ENCODE peak calls at places on chromosomes 3 and 15, in seven cellular contexts. One of them, this sample, is unnamed.

GRCh38 chr3:183188895-183189462 is 26.4 kb upstream of the LAMP3 start:
- DNase-seq in upper lobe of right lung: no peak
- DNase-seq in RWPE1: no peak
- DNase-seq in neural progenitor cell: peak
- DNase-seq in AG09309: no peak
- DNase-seq in GM13976: peak
- DNase-seq in kidney epithelial cell: no peak
- DNase-seq in this sample: peak

GRCh38 chr3:157618075-157618760 is 115.0 kb upstream of the VEPH1 start:
- DNase-seq in upper lobe of right lung: no peak
- DNase-seq in RWPE1: peak
- DNase-seq in GM13976: peak
- DNase-seq in AG09309: peak
- DNase-seq in neural progenitor cell: peak
- DNase-seq in kidney epithelial cell: peak
- DNase-seq in this sample: peak

GRCh38 chr3:175805825-175806224 is 946.7 kb downstream of the NAALADL2 start:
- DNase-seq in neural progenitor cell: no peak
- DNase-seq in GM13976: no peak
- DNase-seq in kidney epithelial cell: no peak
- DNase-seq in RWPE1: no peak
- DNase-seq in upper lobe of right lung: no peak
- DNase-seq in AG09309: no peak
- DNase-seq in this sample: no peak

GRCh38 chr15:50425219-50425618 is 1.0 kb downstream of the USP8 start:
- DNase-seq in neural progenitor cell: peak
- DNase-seq in RWPE1: no peak
- DNase-seq in AG09309: no peak
- DNase-seq in upper lobe of right lung: no peak
- DNase-seq in kidney epithelial cell: no peak
- DNase-seq in GM13976: no peak
- DNase-seq in this sample: no peak

GRCh38 chr15:68672781-68673205 is 94.0 kb downstream of the CORO2B start:
- DNase-seq in kidney epithelial cell: no peak
- DNase-seq in neural progenitor cell: peak
- DNase-seq in upper lobe of right lung: peak
- DNase-seq in GM13976: no peak
- DNase-seq in AG09309: no peak
- DNase-seq in RWPE1: no peak
- DNase-seq in this sample: no peak

GRCh38 chr3:149527531-149528343 is 53.2 kb downstream of the TM4SF4 start:
- DNase-seq in GM13976: no peak
- DNase-seq in RWPE1: no peak
- DNase-seq in upper lobe of right lung: no peak
- DNase-seq in AG09309: no peak
- DNase-seq in neural progenitor cell: peak
- DNase-seq in kidney epithelial cell: no peak
- DNase-seq in this sample: no peak

GRCh38 chr15:100759116-100759515 is 120.5 kb upstream of the ALDH1A3 start:
- DNase-seq in GM13976: no peak
- DNase-seq in upper lobe of right lung: no peak
- DNase-seq in neural progenitor cell: no peak
- DNase-seq in RWPE1: no peak
- DNase-seq in AG09309: peak
- DNase-seq in kidney epithelial cell: no peak
- DNase-seq in this sample: no peak

GRCh38 chr15:64528871-64529270 is 68.5 kb downstream of the ZNF609 start:
- DNase-seq in AG09309: no peak
- DNase-seq in GM13976: no peak
- DNase-seq in upper lobe of right lung: no peak
- DNase-seq in kidney epithelial cell: no peak
- DNase-seq in neural progenitor cell: no peak
- DNase-seq in RWPE1: no peak
- DNase-seq in this sample: no peak

GRCh38 chr3:158717576-158717975 is 14.7 kb downstream of the RARRES1 start:
- DNase-seq in RWPE1: no peak
- DNase-seq in AG09309: no peak
- DNase-seq in neural progenitor cell: no peak
- DNase-seq in kidney epithelial cell: no peak
- DNase-seq in GM13976: no peak
- DNase-seq in upper lobe of right lung: no peak
- DNase-seq in this sample: no peak

GRCh38 chr3:35393916-35394315 is 245.4 kb upstream of the ARPP21 start:
- DNase-seq in neural progenitor cell: no peak
- DNase-seq in upper lobe of right lung: no peak
- DNase-seq in kidney epithelial cell: peak
- DNase-seq in RWPE1: no peak
- DNase-seq in AG09309: no peak
- DNase-seq in GM13976: no peak
- DNase-seq in this sample: no peak

GRCh38 chr15:67943961-67944674 is 104.3 kb upstream of the RNU6-1 start:
- DNase-seq in neural progenitor cell: no peak
- DNase-seq in RWPE1: no peak
- DNase-seq in kidney epithelial cell: no peak
- DNase-seq in GM13976: no peak
- DNase-seq in upper lobe of right lung: no peak
- DNase-seq in AG09309: no peak
- DNase-seq in this sample: no peak

GRCh38 chr3:105997800-105998526 is 129.2 kb upstream of the CBLB start:
- DNase-seq in kidney epithelial cell: peak
- DNase-seq in neural progenitor cell: no peak
- DNase-seq in RWPE1: peak
- DNase-seq in GM13976: no peak
- DNase-seq in upper lobe of right lung: no peak
- DNase-seq in AG09309: peak
- DNase-seq in this sample: no peak

DNA sequence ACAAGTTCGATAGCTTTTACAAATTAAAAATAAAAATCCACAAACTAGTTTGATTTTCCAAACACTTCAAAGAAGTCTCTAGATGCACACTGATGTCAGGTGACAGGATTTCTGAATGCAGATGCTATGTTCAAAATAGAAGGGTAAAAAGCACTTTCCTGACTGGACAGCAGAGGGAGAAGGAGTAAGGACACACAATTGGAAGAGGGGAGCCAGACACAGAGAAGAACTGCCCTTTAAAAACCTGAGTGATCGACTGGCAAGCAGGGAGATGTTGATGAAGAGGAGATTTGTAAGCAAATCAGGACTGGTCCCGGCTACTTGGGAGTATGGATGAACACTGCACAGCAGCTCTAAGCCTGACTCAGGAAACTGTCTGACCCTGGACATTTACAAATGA is 612.8 kb downstream of the MAGI1 start:
- DNase-seq in AG09309: no peak
- DNase-seq in neural progenitor cell: peak
- DNase-seq in RWPE1: peak
- DNase-seq in kidney epithelial cell: no peak
- DNase-seq in GM13976: no peak
- DNase-seq in upper lobe of right lung: no peak
- DNase-seq in this sample: no peak
- TF ChIP-seq CTCF in AG09309: peak
- TF ChIP-seq CTCF in neural progenitor cell: peak
- TF ChIP-seq CTCF in RWPE1: no peak
- TF ChIP-seq CTCF in kidney epithelial cell: peak
- TF ChIP-seq CTCF in GM13976: no peak
- TF ChIP-seq CTCF in upper lobe of right lung: peak
- TF ChIP-seq CTCF in this sample: no peak

DNA sequence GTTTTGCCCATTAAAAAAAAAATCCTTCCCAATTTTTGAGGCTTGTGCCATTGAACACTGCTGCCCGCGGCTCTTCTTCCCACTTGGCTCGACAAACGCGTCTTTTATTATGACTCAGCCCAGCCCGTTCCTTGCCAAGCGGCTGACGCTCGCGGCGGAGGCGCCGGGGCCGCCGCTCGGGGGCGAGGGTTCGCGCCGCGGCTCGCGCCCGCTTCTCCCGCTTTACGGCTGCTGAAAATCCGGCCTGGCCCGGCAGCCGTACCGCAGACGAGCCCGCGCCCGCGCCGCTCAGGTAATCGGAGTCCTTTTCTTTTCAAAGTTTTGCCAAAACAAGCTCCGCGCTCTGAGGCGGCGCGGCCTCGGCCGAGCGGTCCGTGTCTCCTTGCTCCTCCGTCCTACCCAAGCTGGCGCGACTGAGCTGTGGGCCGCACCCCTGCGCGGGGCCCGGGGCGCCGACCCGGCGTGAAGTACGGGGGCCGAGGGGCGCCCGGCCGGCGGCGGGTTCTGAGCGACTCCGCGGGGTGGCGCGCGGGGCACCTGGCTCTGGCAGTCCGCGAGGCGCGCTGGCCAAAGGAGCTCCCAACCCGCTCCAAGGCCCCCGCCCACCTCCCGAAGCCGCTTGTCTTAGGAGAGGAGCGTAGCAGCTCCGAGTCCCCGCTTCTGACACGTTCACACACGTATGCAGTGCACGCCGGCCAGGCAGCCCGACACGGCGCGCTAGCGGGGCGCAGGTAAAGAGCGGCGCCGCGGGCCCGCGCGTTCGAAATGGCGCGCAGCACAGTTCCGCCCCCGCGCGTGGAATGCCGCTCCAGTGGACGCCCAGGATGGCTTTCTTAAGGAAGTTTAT is 418.2 kb upstream of the NAALADL2 start:
- DNase-seq in upper lobe of right lung: peak
- DNase-seq in AG09309: peak
- DNase-seq in neural progenitor cell: peak
- DNase-seq in RWPE1: peak
- DNase-seq in GM13976: peak
- DNase-seq in kidney epithelial cell: peak
- DNase-seq in this sample: peak
- TF ChIP-seq CTCF in upper lobe of right lung: no peak
- TF ChIP-seq CTCF in AG09309: no peak
- TF ChIP-seq CTCF in neural progenitor cell: peak
- TF ChIP-seq CTCF in RWPE1: peak
- TF ChIP-seq CTCF in GM13976: no peak
- TF ChIP-seq CTCF in kidney epithelial cell: no peak
- TF ChIP-seq CTCF in this sample: no peak

GRCh38 chr3:38116471-38117162 is 20.3 kb downstream of the ACAA1 start:
- DNase-seq in GM13976: no peak
- DNase-seq in AG09309: no peak
- DNase-seq in neural progenitor cell: no peak
- DNase-seq in upper lobe of right lung: no peak
- DNase-seq in RWPE1: no peak
- DNase-seq in kidney epithelial cell: no peak
- DNase-seq in this sample: no peak
- TF ChIP-seq CTCF in GM13976: no peak
- TF ChIP-seq CTCF in AG09309: no peak
- TF ChIP-seq CTCF in neural progenitor cell: no peak
- TF ChIP-seq CTCF in upper lobe of right lung: no peak
- TF ChIP-seq CTCF in RWPE1: no peak
- TF ChIP-seq CTCF in kidney epithelial cell: no peak
- TF ChIP-seq CTCF in this sample: no peak

DNA sequence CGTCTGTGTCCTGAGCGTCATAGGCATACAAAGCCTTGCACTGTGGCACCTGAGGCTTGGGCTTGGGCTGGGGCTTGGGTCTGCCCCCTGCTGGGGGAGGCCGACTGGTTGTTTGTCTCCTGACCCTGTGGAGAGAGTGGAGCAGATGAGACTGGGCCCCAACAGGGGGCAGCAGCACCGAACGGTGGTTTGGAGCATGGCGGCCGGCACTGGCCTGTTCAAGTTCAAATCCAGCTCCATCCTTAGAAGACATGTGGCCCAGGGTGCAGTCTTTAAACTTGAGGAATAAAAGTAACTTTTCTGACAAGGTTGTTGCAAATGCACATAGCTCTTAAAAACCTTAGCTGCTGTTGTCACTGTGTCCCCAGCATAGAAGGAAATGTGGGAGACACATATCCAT is 33.3 kb downstream of the CCNB2 start:
- DNase-seq in AG09309: no peak
- DNase-seq in GM13976: peak
- DNase-seq in kidney epithelial cell: no peak
- DNase-seq in neural progenitor cell: peak
- DNase-seq in RWPE1: no peak
- DNase-seq in upper lobe of right lung: peak
- DNase-seq in this sample: peak
- TF ChIP-seq CTCF in AG09309: peak
- TF ChIP-seq CTCF in GM13976: peak
- TF ChIP-seq CTCF in kidney epithelial cell: peak
- TF ChIP-seq CTCF in neural progenitor cell: peak
- TF ChIP-seq CTCF in RWPE1: no peak
- TF ChIP-seq CTCF in upper lobe of right lung: peak
- TF ChIP-seq CTCF in this sample: peak

DNA sequence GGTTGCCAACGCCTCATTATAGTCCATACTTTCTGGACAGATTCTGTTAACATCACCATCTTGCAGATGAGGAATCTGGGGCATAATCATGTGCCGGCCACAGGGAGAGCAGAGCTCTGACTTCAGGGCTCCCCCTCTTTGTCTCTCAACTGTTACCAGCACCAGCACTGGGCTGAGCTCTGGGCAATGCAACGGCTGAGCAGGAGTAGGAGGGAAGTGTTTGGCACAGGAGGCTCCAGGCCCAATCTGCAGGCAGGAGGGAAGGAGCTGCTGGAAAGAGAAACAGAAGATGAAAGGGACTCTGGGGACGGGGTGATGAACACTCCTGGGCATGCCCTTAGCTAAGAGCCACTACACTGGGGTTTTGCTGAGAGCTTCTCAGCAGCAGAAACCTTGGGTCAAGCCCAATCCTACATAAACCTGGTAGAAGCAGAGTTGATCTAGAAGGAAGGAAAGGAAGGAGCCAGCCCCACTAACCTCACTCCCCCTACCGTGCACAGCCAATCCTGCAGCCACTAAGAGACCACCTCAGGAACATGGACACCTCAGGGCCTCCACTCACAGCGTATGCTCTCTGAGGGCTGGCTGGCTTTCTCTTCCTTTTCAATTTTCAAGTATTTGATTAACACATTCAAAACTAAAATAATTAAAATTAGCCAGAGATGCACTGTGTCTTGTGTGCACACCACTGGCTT is 73.1 kb upstream of the SPATA12 start:
- DNase-seq in neural progenitor cell: peak
- DNase-seq in GM13976: no peak
- DNase-seq in upper lobe of right lung: no peak
- DNase-seq in AG09309: no peak
- DNase-seq in kidney epithelial cell: no peak
- DNase-seq in RWPE1: no peak
- DNase-seq in this sample: peak
- TF ChIP-seq CTCF in neural progenitor cell: peak
- TF ChIP-seq CTCF in GM13976: peak
- TF ChIP-seq CTCF in upper lobe of right lung: peak
- TF ChIP-seq CTCF in AG09309: no peak
- TF ChIP-seq CTCF in kidney epithelial cell: peak
- TF ChIP-seq CTCF in RWPE1: no peak
- TF ChIP-seq CTCF in this sample: peak

GRCh38 chr15:94526071-94526689 is 294.8 kb downstream of the MCTP2 start:
- DNase-seq in AG09309: no peak
- DNase-seq in GM13976: no peak
- DNase-seq in RWPE1: peak
- DNase-seq in kidney epithelial cell: no peak
- DNase-seq in upper lobe of right lung: no peak
- DNase-seq in neural progenitor cell: peak
- DNase-seq in this sample: no peak
- TF ChIP-seq CTCF in AG09309: peak
- TF ChIP-seq CTCF in GM13976: no peak
- TF ChIP-seq CTCF in RWPE1: peak
- TF ChIP-seq CTCF in kidney epithelial cell: peak
- TF ChIP-seq CTCF in upper lobe of right lung: peak
- TF ChIP-seq CTCF in neural progenitor cell: peak
- TF ChIP-seq CTCF in this sample: no peak

GRCh38 chr3:173044998-173045397 is 96.0 kb downstream of the SPATA16 start:
- DNase-seq in neural progenitor cell: no peak
- DNase-seq in GM13976: no peak
- DNase-seq in upper lobe of right lung: no peak
- DNase-seq in kidney epithelial cell: no peak
- DNase-seq in RWPE1: no peak
- DNase-seq in AG09309: no peak
- DNase-seq in this sample: no peak

GRCh38 chr3:173043757-173044156 is 97.3 kb downstream of the SPATA16 start:
- DNase-seq in GM13976: no peak
- DNase-seq in kidney epithelial cell: no peak
- DNase-seq in upper lobe of right lung: no peak
- DNase-seq in neural progenitor cell: no peak
- DNase-seq in AG09309: no peak
- DNase-seq in RWPE1: no peak
- DNase-seq in this sample: no peak

GRCh38 chr3:173045770-173046382 is 95.2 kb downstream of the SPATA16 start:
- DNase-seq in RWPE1: no peak
- DNase-seq in neural progenitor cell: no peak
- DNase-seq in upper lobe of right lung: no peak
- DNase-seq in AG09309: no peak
- DNase-seq in GM13976: no peak
- DNase-seq in kidney epithelial cell: no peak
- DNase-seq in this sample: no peak
- TF ChIP-seq CTCF in RWPE1: peak
- TF ChIP-seq CTCF in neural progenitor cell: peak
- TF ChIP-seq CTCF in upper lobe of right lung: peak
- TF ChIP-seq CTCF in AG09309: peak
- TF ChIP-seq CTCF in GM13976: no peak
- TF ChIP-seq CTCF in kidney epithelial cell: peak
- TF ChIP-seq CTCF in this sample: peak